ENCODE peak calls at places on chromosomes 4 and X, in five cellular contexts. X is cardiac muscle cell, H is NCI-H1092, F is occipital lobe, J is astrocyte of the spinal cord. R is an unnamed sample.

GRCh38 chr4:105951198-105951597 is 55.9 kb downstream of the NPNT start:
- DNase-seq in X (no peak), H (no peak), F (no peak), J (peak), R (no peak)

GRCh38 chrX:15903186-15903681 is 48.6 kb upstream of the AP1S2 start:
- DNase-seq in X (no peak), H (no peak), F (no peak), J (no peak), R (no peak)

GRCh38 chr4:165493359-165493758 is 114.6 kb downstream of the CPE start:
- DNase-seq in X (peak), H (no peak), F (peak), J (peak), R (peak)

GRCh38 chr4:116395408-116395807 is 690.0 kb downstream of the TRAM1L1 start:
- DNase-seq in X (no peak), H (no peak), F (no peak), J (no peak), R (no peak)

GRCh38 chrX:15158736-15159406 is 111.0 kb downstream of the ASB9 start:
- DNase-seq in X (no peak), H (no peak), F (no peak), J (no peak), R (no peak)

GRCh38 chr4:184100297-184100885 is 117.3 kb downstream of the ENPP6 start:
- DNase-seq in X (peak), H (peak), F (peak), J (peak), R (peak)

GRCh38 chr4:78938868-78939666 is at the start of gene PAQR3:
- DNase-seq in X (peak), H (peak), F (peak), J (peak), R (peak)

GRCh38 chrX:149493567-149494562 is 11.2 kb downstream of the IDS start:
- DNase-seq in X (peak), H (no peak), F (no peak), J (no peak), R (no peak)

GRCh38 chrX:150199803-150200202 is 163.3 kb upstream of the MAMLD1 start:
- DNase-seq in X (no peak), H (no peak), F (no peak), J (no peak), R (no peak)

GRCh38 chr4:1843852-1844251 is 12.1 kb downstream of the LETM1 start:
- DNase-seq in X (peak), H (no peak), F (peak), J (no peak), R (no peak)

GRCh38 chr4:76211769-76212168 is 1.9 kb downstream of the SCARB2 start:
- DNase-seq in X (no peak), H (no peak), F (no peak), J (no peak), R (no peak)

GRCh38 chr4:138659640-138660325 is 355.8 kb upstream of the NOCT start:
- DNase-seq in X (no peak), H (no peak), F (no peak), J (peak), R (no peak)

GRCh38 chr4:340011-340410 is 2.4 kb downstream of the ZNF141 start:
- DNase-seq in X (no peak), H (no peak), F (no peak), J (no peak), R (no peak)

GRCh38 chrX:154411322-154411980 is at the start of gene TAFAZZIN:
- DNase-seq in X (peak), H (peak), F (peak), J (peak), R (peak)

GRCh38 chr4:7429601-7430078 is 5.1 kb downstream of the PSAPL1 start:
- DNase-seq in X (no peak), H (no peak), F (no peak), J (no peak), R (no peak)

GRCh38 chrX:22430701-22431100 is 158.0 kb downstream of the CBLL2 start:
- DNase-seq in X (no peak), H (no peak), F (no peak), J (no peak), R (no peak)

GRCh38 chr4:41070516-41071281 is 143.6 kb downstream of the APBB2 start:
- DNase-seq in X (no peak), H (no peak), F (no peak), J (no peak), R (no peak)

GRCh38 chr4:1932736-1933135 is 61.5 kb downstream of the NSD2 start:
- DNase-seq in X (no peak), H (no peak), F (no peak), J (no peak), R (no peak)

GRCh38 chr4:151206241-151207005 is 70.5 kb upstream of the PRSS48 start:
- DNase-seq in X (no peak), H (no peak), F (no peak), J (no peak), R (no peak)